ENCODE peak calls at places on chromosomes 4 and X, in five cellular contexts. M is GM12878, I is heart right ventricle, Y is fibroblast of mammary gland, N is OCI-LY7. J is an unnamed sample.

GRCh38 chrX:41824551-41824950 is 98.8 kb downstream of the CASK start:
- DNase-seq in M (no peak), I (no peak), Y (peak), N (no peak), J (peak)

GRCh38 chr4:158139086-158139485 is 33.7 kb downstream of the GASK1B start:
- DNase-seq in M (no peak), I (no peak), Y (no peak), N (no peak), J (no peak)

GRCh38 chr4:46839128-46839527 is 69.9 kb downstream of the COX7B2 start:
- DNase-seq in M (no peak), I (no peak), Y (no peak), N (no peak), J (no peak)

GRCh38 chrX:12080265-12080664 is 58.0 kb upstream of the FRMPD4 start:
- DNase-seq in M (no peak), I (no peak), Y (peak), N (peak), J (peak)

GRCh38 chrX:49192722-49193328 is 6.7 kb upstream of the PRICKLE3 start:
- DNase-seq in M (no peak), I (no peak), Y (peak), N (peak), J (peak)

GRCh38 chr4:52931238-52931637 is 69.1 kb downstream of the RASL11B start:
- DNase-seq in M (no peak), I (no peak), Y (no peak), N (no peak), J (peak)

GRCh38 chr4:689498-690122 is 659 bp upstream of the SLC49A3 start:
- DNase-seq in M (no peak), I (no peak), Y (no peak), N (no peak), J (no peak)

GRCh38 chrX:36462142-36462541 is 542.6 kb downstream of the CFAP47 start:
- DNase-seq in M (no peak), I (no peak), Y (no peak), N (no peak), J (no peak)

GRCh38 chr4:171650543-171650942 is 162.7 kb upstream of the GALNTL6 start:
- DNase-seq in M (no peak), I (no peak), Y (no peak), N (no peak), J (no peak)

GRCh38 chrX:27815209-27815608 is 7.4 kb downstream of the MAGEB10 start:
- DNase-seq in M (no peak), I (no peak), Y (peak), N (no peak), J (peak)

GRCh38 chrX:49237060-49237459 is 1.8 kb downstream of the CCDC22 start:
- DNase-seq in M (no peak), I (no peak), Y (no peak), N (no peak), J (no peak)

GRCh38 chr4:53593765-53594164 is 2.5 kb upstream of the LNX1 start:
- DNase-seq in M (no peak), I (no peak), Y (no peak), N (no peak), J (no peak)

GRCh38 chrX:20521245-20521644 is 254.5 kb upstream of the RPS6KA3 start:
- DNase-seq in M (no peak), I (no peak), Y (peak), N (no peak), J (peak)

GRCh38 chrX:16311671-16312070 is 144.4 kb downstream of the MAGEB17 start:
- DNase-seq in M (no peak), I (no peak), Y (no peak), N (no peak), J (no peak)

GRCh38 chrX:128975716-128976115 is 547.6 kb downstream of the SMARCA1 start:
- DNase-seq in M (no peak), I (no peak), Y (peak), N (peak), J (peak)

GRCh38 chr4:160983035-160983434 is 1180.8 kb downstream of the FSTL5 start:
- DNase-seq in M (no peak), I (no peak), Y (no peak), N (no peak), J (no peak)

GRCh38 chr4:114272226-114272625 is 292.8 kb upstream of the ARSJ start:
- DNase-seq in M (no peak), I (no peak), Y (peak), N (no peak), J (peak)

GRCh38 chrX:48800574-48801280 is 1.1 kb upstream of the HDAC6 start:
- DNase-seq in M (no peak), I (no peak), Y (no peak), N (peak), J (peak)

GRCh38 chr4:74217365-74217764 is 59.4 kb downstream of the MTHFD2L start:
- DNase-seq in M (no peak), I (no peak), Y (peak), N (no peak), J (peak)

GRCh38 chrX:153789654-153790053 is 4.5 kb downstream of the IDH3G start:
- DNase-seq in M (no peak), I (no peak), Y (no peak), N (no peak), J (no peak)

GRCh38 chr4:93201471-93201870 is 627.1 kb upstream of the ATOH1 start:
- DNase-seq in M (no peak), I (no peak), Y (no peak), N (no peak), J (no peak)

GRCh38 chr4:137640156-137640837 is 108.0 kb upstream of the PCDH18 start:
- DNase-seq in M (no peak), I (no peak), Y (no peak), N (no peak), J (no peak)

GRCh38 chr4:54384563-54384962 is 155.5 kb downstream of the PDGFRA start:
- DNase-seq in M (no peak), I (no peak), Y (peak), N (peak), J (peak)

GRCh38 chrX:153731117-153731844 is 6.6 kb downstream of the ABCD1 start:
- DNase-seq in M (no peak), I (no peak), Y (peak), N (no peak), J (peak)

GRCh38 chrX:5051831-5052491 is 1176.7 kb downstream of the NLGN4X start:
- DNase-seq in M (no peak), I (no peak), Y (peak), N (no peak), J (peak)

GRCh38 chrX:13090261-13091110 is 46.1 kb upstream of the FAM9C start:
- DNase-seq in M (no peak), I (no peak), Y (no peak), N (peak), J (peak)

GRCh38 chrX:119574394-119575266 is at the start of gene UBE2A:
- DNase-seq in M (peak), I (peak), Y (peak), N (peak), J (peak)
- TF ChIP-seq CTCF in M (peak), I (peak), Y (no peak), N (peak), J (peak)

GRCh38 chr4:94765174-94765573 is 7.4 kb downstream of the BMPR1B start:
- DNase-seq in M (no peak), I (no peak), Y (no peak), N (no peak), J (no peak)

GRCh38 chr4:94767446-94767845 is 9.7 kb downstream of the BMPR1B start:
- DNase-seq in M (no peak), I (no peak), Y (no peak), N (no peak), J (no peak)

GRCh38 chr4:94764069-94764468 is 6.3 kb downstream of the BMPR1B start:
- DNase-seq in M (no peak), I (no peak), Y (no peak), N (no peak), J (no peak)

GRCh38 chr4:94765653-94766052 is 7.9 kb downstream of the BMPR1B start:
- DNase-seq in M (no peak), I (no peak), Y (no peak), N (no peak), J (no peak)

DNA sequence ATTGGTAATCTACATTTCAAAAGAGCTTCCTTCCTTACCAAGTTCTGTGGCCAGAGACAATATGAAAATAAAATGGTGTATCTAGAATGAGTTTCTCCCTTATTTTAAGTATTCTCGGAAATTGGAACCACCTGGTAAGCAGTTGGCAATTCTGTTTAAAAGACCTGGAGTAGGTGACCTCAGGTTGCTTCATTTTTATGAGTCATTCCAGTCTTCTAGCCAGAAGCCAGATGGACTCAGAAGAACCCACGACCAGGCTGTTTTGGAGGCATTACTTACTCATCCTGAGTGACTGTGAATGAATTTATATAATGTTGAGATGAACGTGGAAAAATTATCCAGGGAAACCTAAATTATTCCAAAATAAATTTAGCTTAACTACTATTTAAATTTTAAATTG is 9.1 kb downstream of the BMPR1B start:
- DNase-seq in M (no peak), I (no peak), Y (peak), N (no peak), J (peak)
- H3K4me3 ChIP-seq in M (no peak), I (no peak), Y (no peak), N (no peak), J (no peak)

DNA sequence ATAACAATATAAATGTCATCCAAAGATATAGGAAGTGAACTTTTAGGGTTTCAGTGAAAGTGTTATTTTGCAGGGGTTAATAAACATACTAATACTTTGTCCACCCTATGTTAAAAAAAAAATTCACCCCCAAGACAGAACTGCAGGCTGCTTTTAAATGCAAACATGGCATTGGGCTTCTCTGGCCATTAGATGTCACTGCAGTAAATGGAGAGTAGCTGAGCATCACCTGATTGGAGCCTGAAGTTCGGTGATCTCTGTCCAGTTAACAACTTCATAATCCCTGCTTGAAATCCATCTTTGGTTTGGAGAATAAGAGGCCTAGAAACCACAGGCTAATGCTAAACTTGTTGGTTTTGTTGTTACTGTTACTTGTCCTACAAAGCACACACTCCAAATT is 18.7 kb downstream of the SLC25A43 start:
- DNase-seq in M (no peak), I (no peak), Y (peak), N (peak), J (peak)
- TF ChIP-seq CTCF in M (no peak), I (peak), Y (peak), N (peak), J (peak)

DNA sequence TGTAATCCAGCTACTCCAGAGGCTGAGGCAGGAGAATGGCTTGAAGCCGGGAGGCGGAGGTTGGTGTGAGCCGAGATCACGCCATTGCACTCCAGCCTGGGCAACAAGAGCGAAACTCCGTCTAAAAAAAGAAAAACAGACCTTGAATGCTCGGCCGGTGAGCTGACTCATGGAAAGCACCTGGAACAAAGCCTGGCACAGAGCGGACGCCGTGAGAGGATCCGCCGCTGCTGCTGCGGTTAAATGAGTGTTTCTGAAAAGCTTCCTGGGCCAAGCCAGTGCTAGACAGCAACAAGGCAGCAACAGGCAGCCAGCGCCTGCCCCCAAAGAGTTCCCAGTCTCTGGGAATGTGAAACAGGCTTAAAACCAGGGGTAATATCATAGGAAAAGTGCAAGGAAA is 186.4 kb downstream of the AFAP1 start:
- DNase-seq in M (no peak), I (no peak), Y (peak), N (no peak), J (no peak)
- H3K4me3 ChIP-seq in M (no peak), I (no peak), Y (no peak), N (no peak), J (no peak)

DNA sequence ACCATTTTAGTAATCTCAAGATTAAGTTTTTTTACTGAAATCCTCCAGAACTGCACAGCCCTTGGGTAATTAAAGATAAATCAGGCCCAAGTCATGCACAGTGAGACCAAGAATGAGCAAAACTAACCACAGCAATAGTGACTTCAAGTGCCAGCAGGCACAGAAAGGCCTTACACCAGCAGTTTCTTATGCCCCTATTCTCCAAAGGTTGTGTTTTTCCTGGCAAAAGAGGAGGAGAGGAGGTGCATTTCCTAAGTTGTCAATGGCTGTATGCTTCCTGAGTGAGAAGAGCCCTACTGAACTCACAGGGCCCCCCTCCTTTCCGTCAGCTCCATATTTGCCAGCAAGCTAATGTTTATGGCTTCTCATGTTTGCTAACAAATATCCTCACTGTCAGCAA is 418.8 kb upstream of the INTU start:
- DNase-seq in M (no peak), I (no peak), Y (no peak), N (no peak), J (no peak)
- TF ChIP-seq CTCF in M (no peak), I (no peak), Y (no peak), N (no peak), J (no peak)

GRCh38 chrX:54494166-54494969 is 1.7 kb downstream of the FGD1 start:
- DNase-seq in M (no peak), I (no peak), Y (no peak), N (no peak), J (no peak)
- H3K4me3 ChIP-seq in M (no peak), I (peak), Y (peak), N (no peak), J (peak)

GRCh38 chr4:136637071-136637777 is 895.1 kb downstream of the PCDH18 start:
- DNase-seq in M (no peak), I (no peak), Y (peak), N (peak), J (peak)
- TF ChIP-seq CTCF in M (peak), I (no peak), Y (peak), N (peak), J (peak)

J was measured in choroid plexus epithelial cell.